ENCODE peak calls at places on chromosomes 12 and 14, in five cellular contexts. Y, E, N, W and B are unnamed samples.

GRCh38 chr12:67928621-67929369 is 60.5 kb upstream of the IFNG-AS1 start:
- DNase-seq in E (no peak), N (no peak), Y (no peak), W (no peak), B (peak; percentile 17)

GRCh38 chr14:36625014-36625413 is 36.6 kb upstream of the PAX9 start:
- DNase-seq in N (no peak), Y (no peak), W (no peak), E (no peak), B (no peak)

GRCh38 chr14:69138189-69138535 is 14.8 kb downstream of the DCAF5 start:
- DNase-seq in E (no peak), Y (no peak), W (no peak), N (no peak), B (peak; percentile 89)

GRCh38 chr12:9606247-9606646 is 1.5 kb downstream of the KLRB1 start:
- DNase-seq in E (no peak), Y (no peak), N (no peak), W (no peak), B (no peak)

GRCh38 chr12:2250797-2251196 is 198.0 kb downstream of the CACNA1C start:
- DNase-seq in Y (no peak), W (no peak), E (no peak), N (no peak), B (no peak)

GRCh38 chr12:5114436-5114835 is 70.8 kb downstream of the KCNA5 start:
- DNase-seq in E (no peak), Y (no peak), W (no peak), N (no peak), B (peak; percentile 38)

GRCh38 chr12:27333311-27334009 is 824 bp downstream of the BMAL2 start:
- DNase-seq in Y (no peak), E (peak; percentile 68), W (peak; percentile 45), N (peak; percentile 13), B (peak; percentile 38)

GRCh38 chr14:43200519-43200918 is 1306.6 kb downstream of the FSCB start:
- DNase-seq in W (no peak), N (no peak), E (no peak), Y (no peak), B (no peak)

GRCh38 chr14:100142073-100143040 is 17.1 kb downstream of the DEGS2 start:
- DNase-seq in W (no peak), E (peak; percentile 58), N (no peak), Y (no peak), B (peak; percentile 22)

GRCh38 chr12:87827638-87828264 is 201.4 kb downstream of the C12orf50 start:
- DNase-seq in E (no peak), N (no peak), W (no peak), Y (no peak), B (peak; percentile 97)

GRCh38 chr12:916240-916639 is 33.3 kb downstream of the RAD52 start:
- DNase-seq in E (peak; percentile 93), N (peak; percentile 19), Y (no peak), W (no peak), B (no peak)